ENCODE peak calls at places on chromosomes 6 and 20, in five cellular contexts. C, Y, U, E and W are unnamed samples.

GRCh38 chr6:36618366-36619355 is 24.5 kb downstream of the SRSF3 start:
- DNase-seq in C (no peak), Y (no peak), U (no peak), E (no peak), W (no peak)

GRCh38 chr6:167512926-167513325 is 188.0 kb downstream of the TTLL2 start:
- DNase-seq in C (no peak), Y (no peak), U (no peak), E (no peak), W (no peak)

GRCh38 chr6:38570750-38571149 is 69.0 kb downstream of the BTBD9 start:
- DNase-seq in C (no peak), Y (peak; percentile 53), U (no peak), E (no peak), W (no peak)

GRCh38 chr6:137223370-137224131 is 4.4 kb upstream of the IFNGR1 start:
- DNase-seq in C (no peak), Y (peak; percentile 97), U (peak; percentile 89), E (peak; percentile 43), W (no peak)

GRCh38 chr20:16580127-16580526 is 6.9 kb upstream of the KIF16B start:
- DNase-seq in C (no peak), Y (peak; percentile 86), U (peak; percentile 59), E (peak; percentile 40), W (no peak)

GRCh38 chr20:58184984-58185383 is 43.5 kb downstream of the ANKRD60 start:
- DNase-seq in C (no peak), Y (no peak), U (peak; percentile 22), E (no peak), W (no peak)

GRCh38 chr20:56439784-56440291 is 27.8 kb downstream of the CASS4 start:
- DNase-seq in C (no peak), Y (peak; percentile 99), U (peak; percentile 97), E (no peak), W (no peak)

GRCh38 chr20:16485406-16485805 is 87.8 kb downstream of the KIF16B start:
- DNase-seq in C (no peak), Y (no peak), U (peak; percentile 39), E (no peak), W (no peak)